ENCODE peak calls at places on chromosomes 2 and 18, in four cellular contexts. C is fibroblast of lung, N is tibial nerve, Y is AG04450. W is an unnamed sample.

GRCh38 chr2:135742307-135742838 is 718 bp downstream of the UBXN4 start:
- DNase-seq in N (peak), Y (no peak), C (peak), W (peak)

GRCh38 chr2:25322313-25322712 is 19.4 kb downstream of the DNMT3A start:
- DNase-seq in N (no peak), Y (no peak), C (no peak), W (no peak)

GRCh38 chr18:49647496-49648168 is 85.8 kb downstream of the LIPG start:
- DNase-seq in C (peak), N (no peak), Y (no peak), W (peak)

GRCh38 chr2:28185153-28185552 is 207.5 kb upstream of the FOSL2 start:
- DNase-seq in Y (no peak), N (no peak), C (peak), W (no peak)

GRCh38 chr18:58288922-58289797 is 245.1 kb downstream of the NEDD4L start:
- DNase-seq in C (peak), Y (no peak), N (no peak), W (peak)

GRCh38 chr2:130728007-130728454 is 839 bp upstream of the GPR148 start:
- DNase-seq in N (no peak), Y (no peak), C (peak), W (no peak)

GRCh38 chr2:18527822-18528221 is 32.6 kb downstream of the RDH14 start:
- DNase-seq in N (no peak), C (no peak), Y (no peak), W (no peak)

GRCh38 chr2:176140520-176141317 is 10.6 kb upstream of the HOXD4 start:
- DNase-seq in N (peak), Y (peak), C (peak), W (peak)

GRCh38 chr18:50044402-50044801 is 150.5 kb downstream of the MYO5B start:
- DNase-seq in C (no peak), N (no peak), Y (no peak), W (no peak)

GRCh38 chr2:235866373-235866772 is 301.8 kb downstream of the GBX2 start:
- DNase-seq in N (no peak), C (peak), Y (no peak), W (no peak)

GRCh38 chr2:65367517-65367916 is 64.9 kb downstream of the SPRED2 start:
- DNase-seq in C (peak), N (no peak), Y (peak), W (peak)

GRCh38 chr18:31490387-31490786 is 7.6 kb upstream of the DSG2 start:
- DNase-seq in Y (no peak), C (peak), N (no peak), W (no peak)

GRCh38 chr2:161905389-161906046 is 168.5 kb downstream of the DPP4 start:
- DNase-seq in C (peak), Y (no peak), N (no peak), W (no peak)

GRCh38 chr2:207219716-207220414 is 54.1 kb upstream of the KLF7 start:
- DNase-seq in C (peak), N (no peak), Y (peak), W (peak)

GRCh38 chr2:238875531-238876231 is 27.8 kb downstream of the TWIST2 start:
- DNase-seq in C (no peak), Y (no peak), N (peak), W (peak)

GRCh38 chr2:235496239-235496621 is 2.4 kb downstream of the AGAP1 start:
- DNase-seq in N (no peak), Y (no peak), C (peak), W (peak)

GRCh38 chr2:68653538-68653982 is 10.2 kb downstream of the PROKR1 start:
- DNase-seq in C (peak), N (no peak), Y (no peak), W (no peak)

GRCh38 chr18:74897971-74898657 is 300.4 kb downstream of the ZNF407 start:
- DNase-seq in C (peak), N (no peak), Y (no peak), W (peak)

GRCh38 chr2:183229386-183229785 is 105.1 kb downstream of the NUP35 start:
- DNase-seq in N (no peak), Y (no peak), C (peak), W (peak)

GRCh38 chr2:58336416-58336815 is 95.3 kb upstream of the FANCL start:
- DNase-seq in N (no peak), C (no peak), Y (no peak), W (no peak)

GRCh38 chr2:58339548-58340243 is 98.6 kb upstream of the FANCL start:
- DNase-seq in N (no peak), Y (no peak), C (no peak), W (no peak)

GRCh38 chr2:58341047-58341446 is 99.9 kb upstream of the FANCL start:
- DNase-seq in N (no peak), Y (no peak), C (no peak), W (no peak)
- TF ChIP-seq CTCF in N (no peak), Y (no peak), C (no peak), W (no peak)

GRCh38 chr2:195533771-195534642 is 123.0 kb upstream of the SLC39A10 start:
- DNase-seq in Y (peak), C (peak), N (peak), W (peak)
- H3K4me3 ChIP-seq in Y (peak), C (no peak), N (no peak), W (peak)

GRCh38 chr2:225270861-225271260 is 128.6 kb upstream of the NYAP2 start:
- DNase-seq in N (peak), Y (no peak), C (peak), W (peak)
- TF ChIP-seq CTCF in N (no peak), Y (peak), C (no peak), W (no peak)

DNA sequence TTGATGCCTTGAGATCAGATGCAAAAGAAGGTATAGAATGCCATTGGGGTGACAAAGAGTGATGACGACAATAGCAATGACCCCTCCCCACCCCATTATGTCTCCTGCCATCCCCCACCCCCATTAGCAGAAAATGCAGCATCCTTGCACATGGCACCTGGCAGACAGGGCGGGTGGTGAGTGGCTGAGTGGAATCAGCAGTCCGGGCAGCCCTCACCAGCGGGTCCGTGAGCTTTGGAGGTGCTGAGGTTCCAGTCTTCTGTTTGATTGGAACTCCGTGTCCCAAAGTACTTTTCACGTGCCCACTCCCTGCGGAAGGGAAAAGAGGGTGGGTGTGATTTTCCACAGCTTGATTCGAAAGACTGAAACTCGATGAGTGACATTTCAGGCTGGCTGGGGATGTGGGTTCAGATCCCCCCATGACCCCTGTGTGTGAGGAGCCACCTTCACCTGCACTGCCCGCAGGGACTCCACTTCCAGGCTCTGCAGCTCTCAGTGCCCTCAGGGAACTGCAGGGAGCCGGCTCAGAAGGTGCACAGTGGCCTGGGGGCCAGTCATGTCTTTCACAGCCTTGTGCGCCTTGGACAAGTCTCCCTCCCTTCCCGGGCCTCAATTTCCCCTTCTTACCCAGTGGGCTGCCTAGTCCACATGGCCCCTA is 130.9 kb downstream of the GLI2 start:
- DNase-seq in Y (no peak), N (no peak), C (no peak), W (no peak)
- H3K4me3 ChIP-seq in Y (peak), N (peak), C (peak), W (peak)

W was measured in AG10803.